ENCODE peak calls at places on chromosomes 3 and 15, in seven cellular contexts. P is Peyer's patch; G is GM23248; K is stomach; O is psoas muscle; F is H1; W is CD4-positive, alpha-beta memory T cell. V is an unnamed sample.

GRCh38 chr15:76312540-76313174 is 1.4 kb upstream of the ETFA start:
- DNase-seq in P (no peak), G (peak), K (no peak), O (no peak), F (no peak), W (no peak), V (no peak)

GRCh38 chr15:82159922-82160321 is 102.6 kb downstream of the EFL1 start:
- DNase-seq in P (no peak), G (peak), K (no peak), O (no peak), F (no peak), W (no peak), V (no peak)

GRCh38 chr3:71989165-71989564 is 204.2 kb upstream of the PROK2 start:
- DNase-seq in P (no peak), G (peak), K (no peak), O (peak), F (no peak), W (no peak), V (no peak)

GRCh38 chr3:61896251-61896650 is 334.9 kb downstream of the PTPRG start:
- DNase-seq in P (no peak), G (no peak), K (no peak), O (no peak), F (no peak), W (no peak), V (no peak)

GRCh38 chr3:73177827-73178226 is 116.4 kb downstream of the EBLN2 start:
- DNase-seq in P (no peak), G (no peak), K (no peak), O (no peak), F (no peak), W (no peak), V (no peak)

GRCh38 chr15:56991017-56991416 is 72.6 kb downstream of the TCF12 start:
- DNase-seq in P (no peak), G (no peak), K (no peak), O (no peak), F (no peak), W (no peak), V (no peak)

GRCh38 chr3:147360936-147361670 is 45.2 kb downstream of the ZIC4 start:
- DNase-seq in P (no peak), G (peak), K (no peak), O (no peak), F (peak), W (no peak), V (no peak)

GRCh38 chr15:100726070-100726420 is 123.7 kb downstream of the ASB7 start:
- DNase-seq in P (no peak), G (no peak), K (no peak), O (no peak), F (peak), W (no peak), V (no peak)

GRCh38 chr3:172592898-172593669 is 69.9 kb upstream of the TNFSF10 start:
- DNase-seq in P (no peak), G (no peak), K (no peak), O (no peak), F (no peak), W (peak), V (no peak)

GRCh38 chr3:8776406-8776805 is 7.0 kb upstream of the OXTR start:
- DNase-seq in P (no peak), G (peak), K (no peak), O (no peak), F (peak), W (no peak), V (no peak)

GRCh38 chr3:129758921-129759320 is 134.6 kb downstream of the TMCC1 start:
- DNase-seq in P (no peak), G (no peak), K (no peak), O (no peak), F (no peak), W (no peak), V (no peak)

GRCh38 chr3:5123937-5124336 is 1.8 kb downstream of the ARL8B start:
- DNase-seq in P (no peak), G (no peak), K (no peak), O (no peak), F (no peak), W (no peak), V (no peak)

GRCh38 chr3:95453242-95453641 is 1361.2 kb upstream of the EPHA6 start:
- DNase-seq in P (no peak), G (no peak), K (no peak), O (no peak), F (no peak), W (no peak), V (no peak)

GRCh38 chr15:86929461-86929860 is 849.8 kb downstream of the AGBL1 start:
- DNase-seq in P (no peak), G (no peak), K (no peak), O (no peak), F (no peak), W (no peak), V (no peak)

GRCh38 chr3:58586776-58587192 is 9.6 kb upstream of the FAM107A start:
- DNase-seq in P (no peak), G (no peak), K (no peak), O (no peak), F (peak), W (no peak), V (no peak)

GRCh38 chr3:168926426-168926825 is 737.1 kb downstream of the MECOM start:
- DNase-seq in P (no peak), G (no peak), K (no peak), O (no peak), F (no peak), W (no peak), V (no peak)

GRCh38 chr15:40407343-40407990 is 1.9 kb downstream of the IVD start:
- DNase-seq in P (no peak), G (no peak), K (no peak), O (no peak), F (no peak), W (no peak), V (no peak)

GRCh38 chr15:69045810-69046209 is 31.3 kb downstream of the NOX5 start:
- DNase-seq in P (no peak), G (peak), K (no peak), O (no peak), F (no peak), W (no peak), V (no peak)

GRCh38 chr15:29115093-29115991 is 154.3 kb downstream of the NSMCE3 start:
- DNase-seq in P (no peak), G (no peak), K (no peak), O (no peak), F (peak), W (no peak), V (no peak)

GRCh38 chr15:99202176-99202552 is 47.2 kb downstream of the TTC23 start:
- DNase-seq in P (no peak), G (no peak), K (no peak), O (no peak), F (no peak), W (no peak), V (no peak)

GRCh38 chr15:40772014-40772413 is 2.2 kb downstream of the C15orf62 start:
- DNase-seq in P (no peak), G (no peak), K (no peak), O (no peak), F (no peak), W (no peak), V (no peak)

GRCh38 chr3:30286811-30287210 is 319.6 kb upstream of the TGFBR2 start:
- DNase-seq in P (no peak), G (peak), K (no peak), O (no peak), F (no peak), W (no peak), V (no peak)

GRCh38 chr3:87771338-87772059 is 287.3 kb downstream of the CGGBP1 start:
- DNase-seq in P (peak), G (peak), K (no peak), O (no peak), F (peak), W (peak), V (peak)

GRCh38 chr3:62586356-62586755 is 213.0 kb upstream of the FEZF2 start:
- DNase-seq in P (no peak), G (peak), K (no peak), O (no peak), F (no peak), W (no peak), V (no peak)

GRCh38 chr15:39934415-39935044 is 615 bp downstream of the EIF2AK4 start:
- DNase-seq in P (no peak), G (peak), K (no peak), O (no peak), F (no peak), W (no peak), V (peak)

GRCh38 chr15:69009353-69009752 is 5.1 kb upstream of the NOX5 start:
- DNase-seq in P (no peak), G (no peak), K (no peak), O (no peak), F (no peak), W (no peak), V (no peak)

GRCh38 chr15:43218908-43219706 is 1.7 kb downstream of the EPB42 start:
- DNase-seq in P (no peak), G (peak), K (no peak), O (no peak), F (peak), W (no peak), V (peak)

GRCh38 chr15:78638658-78639314 is 2.2 kb downstream of the CHRNB4 start:
- DNase-seq in P (peak), G (peak), K (peak), O (peak), F (peak), W (no peak), V (no peak)

GRCh38 chr3:108218811-108219210 is 3.4 kb downstream of the IFT57 start:
- DNase-seq in P (no peak), G (peak), K (no peak), O (no peak), F (no peak), W (no peak), V (no peak)

GRCh38 chr15:70761931-70762468 is 1.4 kb downstream of the UACA start:
- DNase-seq in P (no peak), G (peak), K (no peak), O (no peak), F (no peak), W (no peak), V (no peak)
- H3K4me3 ChIP-seq in P (peak), G (peak), K (peak), O (peak), F (peak), W (no peak), V (no peak)

DNA sequence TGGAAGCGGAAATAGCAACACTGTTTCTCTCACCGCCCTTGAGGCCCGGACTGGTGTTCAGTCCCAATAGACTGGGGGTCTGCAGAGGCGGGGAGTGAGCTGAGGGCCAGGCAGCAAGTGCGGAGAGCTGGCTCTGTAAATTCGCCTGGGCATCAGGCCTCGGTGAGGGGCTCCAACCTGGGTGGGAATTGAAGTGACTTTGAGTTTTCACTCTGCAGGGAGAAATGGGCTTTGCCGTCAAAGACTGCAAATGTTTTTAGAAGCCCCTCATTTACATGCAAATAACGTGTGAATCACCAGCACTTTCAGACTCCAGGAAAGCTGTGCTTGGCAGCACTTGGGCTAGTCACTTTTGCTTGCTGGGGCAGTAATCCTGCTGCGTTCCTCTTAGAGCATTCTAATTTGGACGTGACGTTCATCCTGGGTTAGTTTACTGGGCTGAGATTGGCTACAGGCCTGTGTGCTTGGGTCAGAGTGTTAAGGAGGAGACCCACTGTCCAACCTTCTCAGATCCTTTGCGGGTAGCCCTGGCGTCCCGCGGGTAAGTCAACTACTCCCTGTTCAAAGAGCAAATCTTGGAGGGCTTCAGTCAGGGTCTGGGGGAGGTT is 88.7 kb downstream of the AAGAB start:
- DNase-seq in P (peak), G (no peak), K (no peak), O (no peak), F (peak), W (no peak), V (no peak)
- H3K27ac ChIP-seq in P (peak), G (no peak), K (no peak), O (peak), F (no peak), W (no peak), V (no peak)

GRCh38 chr3:126571078-126571477 is 12.3 kb upstream of the C3orf22 start:
- DNase-seq in P (no peak), G (no peak), K (no peak), O (no peak), F (no peak), W (no peak), V (no peak)
- H3K4me3 ChIP-seq in P (no peak), G (no peak), K (no peak), O (no peak), F (no peak), W (no peak), V (no peak)

GRCh38 chr3:114622001-114622400 is 328.2 kb downstream of the TIGIT start:
- DNase-seq in P (no peak), G (no peak), K (no peak), O (no peak), F (no peak), W (no peak), V (no peak)

GRCh38 chr3:114623420-114624046 is 329.7 kb downstream of the TIGIT start:
- DNase-seq in P (no peak), G (peak), K (no peak), O (no peak), F (no peak), W (no peak), V (no peak)

GRCh38 chr3:114624047-114624445 is 330.2 kb downstream of the TIGIT start:
- DNase-seq in P (peak), G (peak), K (no peak), O (peak), F (no peak), W (no peak), V (no peak)

GRCh38 chr3:114626751-114627150 is 332.9 kb downstream of the TIGIT start:
- DNase-seq in P (no peak), G (peak), K (no peak), O (no peak), F (no peak), W (no peak), V (no peak)

DNA sequence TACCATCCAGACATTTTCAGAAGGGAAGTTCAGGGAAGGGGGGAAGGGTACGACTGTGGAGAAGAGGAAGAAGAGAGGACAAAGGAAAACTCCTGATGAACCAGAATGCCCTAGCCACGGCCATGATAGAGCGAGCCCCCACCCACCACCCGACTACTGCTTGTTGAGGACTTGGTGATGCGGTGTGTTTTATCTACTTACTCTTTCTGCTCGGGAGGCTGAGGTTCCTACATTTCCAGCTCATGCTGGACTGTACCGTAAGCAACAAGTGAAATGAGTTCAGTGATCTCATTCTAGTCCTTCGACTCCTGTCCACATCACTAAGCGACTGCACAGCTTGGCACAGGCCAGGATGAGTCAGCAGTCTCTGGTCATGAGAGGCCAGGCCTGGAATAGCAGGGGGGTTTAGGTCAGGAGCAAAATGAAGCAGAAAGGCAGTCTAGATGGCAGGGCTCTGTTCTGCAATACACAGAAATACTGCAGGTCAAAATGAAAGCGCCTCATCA is 330.9 kb downstream of the TIGIT start:
- DNase-seq in P (peak), G (peak), K (peak), O (peak), F (no peak), W (no peak), V (no peak)
- H3K27ac ChIP-seq in P (peak), G (peak), K (peak), O (peak), F (no peak), W (no peak), V (no peak)

GRCh38 chr15:66705277-66705927 is 3.4 kb downstream of the SMAD6 start:
- DNase-seq in P (no peak), G (no peak), K (no peak), O (no peak), F (no peak), W (no peak), V (no peak)
- H3K4me3 ChIP-seq in P (peak), G (peak), K (peak), O (peak), F (no peak), W (no peak), V (no peak)

GRCh38 chr15:73951591-73951990 is 25.3 kb downstream of the LOXL1 start:
- DNase-seq in P (no peak), G (no peak), K (no peak), O (no peak), F (no peak), W (no peak), V (no peak)
- H3K27ac ChIP-seq in P (peak), G (peak), K (peak), O (peak), F (no peak), W (peak), V (no peak)

GRCh38 chr3:125151916-125152315 is 60.6 kb downstream of the SLC12A8 start:
- DNase-seq in P (no peak), G (peak), K (no peak), O (no peak), F (no peak), W (no peak), V (no peak)
- H3K4me3 ChIP-seq in P (no peak), G (no peak), K (no peak), O (no peak), F (no peak), W (no peak), V (no peak)

DNA sequence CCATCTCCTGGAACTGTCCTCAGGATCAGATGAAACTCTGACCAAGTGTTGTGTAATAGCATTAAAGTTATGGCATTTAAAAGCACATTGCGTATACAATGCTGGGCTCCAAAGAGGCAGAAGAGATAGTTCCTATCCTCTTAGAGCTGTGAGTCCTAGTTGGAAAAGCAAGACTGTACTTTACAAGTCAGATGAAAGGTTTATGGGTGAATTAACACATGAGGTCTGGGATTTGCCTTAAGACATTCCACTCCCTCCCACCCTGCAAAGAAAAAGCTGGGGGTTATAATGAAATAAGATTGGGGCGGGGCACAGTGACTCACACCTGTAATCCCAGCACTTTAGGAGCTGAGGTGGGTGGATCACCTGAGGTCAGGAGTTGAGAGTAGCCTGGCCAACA is 35.6 kb downstream of the SNAPC5 start:
- DNase-seq in P (no peak), G (no peak), K (no peak), O (no peak), F (no peak), W (no peak), V (no peak)
- H3K27ac ChIP-seq in P (no peak), G (no peak), K (no peak), O (no peak), F (no peak), W (no peak), V (no peak)

DNA sequence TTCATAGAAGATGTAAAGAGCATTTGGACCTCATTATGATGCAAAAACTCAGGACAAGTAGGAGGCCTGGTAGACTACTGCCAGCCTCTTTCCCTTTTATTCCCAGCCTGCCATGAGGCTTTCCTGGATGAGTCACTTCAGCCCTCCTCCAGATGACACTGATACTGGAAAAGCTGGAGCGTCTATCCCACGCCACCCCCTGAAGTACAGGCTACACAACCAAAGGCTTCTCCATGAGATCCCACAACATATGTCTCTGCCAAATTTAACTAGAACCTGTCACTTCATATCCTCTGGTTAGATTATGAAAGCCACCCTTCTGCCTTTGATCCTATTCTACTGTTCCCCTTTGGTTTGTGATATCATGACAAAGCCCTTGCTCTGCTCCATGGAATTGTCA is 56.1 kb upstream of the CPNE4 start:
- DNase-seq in P (no peak), G (peak), K (no peak), O (no peak), F (no peak), W (no peak), V (no peak)
- H3K4me3 ChIP-seq in P (no peak), G (no peak), K (no peak), O (no peak), F (no peak), W (no peak), V (no peak)